ENCODE peak calls at places on chromosomes 7 and 10, in four cellular contexts. R, Q, T and B are unnamed samples.

GRCh38 chr7:29189743-29190201 is 4.8 kb upstream of the CHN2 start:
- DNase-seq in Q (peak; percentile 63), R (no peak), T (peak; percentile 1), B (peak; percentile 56)

GRCh38 chr7:109377076-109377884 is 807.6 kb downstream of the DNAJB9 start:
- DNase-seq in Q (no peak), R (no peak), T (no peak), B (no peak)

GRCh38 chr10:60964257-60965235 is 20.6 kb upstream of the RHOBTB1 start:
- DNase-seq in R (no peak), Q (peak; percentile 28), T (peak; percentile 73), B (peak; percentile 80)

GRCh38 chr10:121002586-121003205 is 151.5 kb downstream of the WDR11 start:
- DNase-seq in R (no peak), Q (no peak), T (no peak), B (peak; percentile 87)

GRCh38 chr7:142813262-142813661 is 41.6 kb upstream of the EPHB6 start:
- DNase-seq in R (peak; percentile 73), T (peak; percentile 24), Q (no peak), B (peak; percentile 30)

GRCh38 chr7:31336202-31337035 is 4.1 kb downstream of the NEUROD6 start:
- DNase-seq in Q (no peak), T (no peak), R (no peak), B (no peak)

GRCh38 chr10:129963076-129963830 is 821 bp downstream of the EBF3 start:
- DNase-seq in R (no peak), T (no peak), Q (no peak), B (no peak)

GRCh38 chr7:2684501-2684900 is 3.5 kb upstream of the AMZ1 start:
- DNase-seq in Q (no peak), T (no peak), R (no peak), B (no peak)

GRCh38 chr7:40098810-40099209 is 35.6 kb downstream of the MPLKIP start:
- DNase-seq in T (no peak), R (no peak), Q (no peak), B (no peak)

GRCh38 chr10:42996588-42996987 is 80.3 kb upstream of the RET start:
- DNase-seq in Q (no peak), T (no peak), R (no peak), B (no peak)

GRCh38 chr7:110534241-110534931 is 556.5 kb upstream of the LRRN3 start:
- DNase-seq in Q (no peak), T (peak; percentile 10), R (peak; percentile 31), B (peak; percentile 75)

GRCh38 chr7:87202208-87202607 is 17.3 kb downstream of the TMEM243 start:
- DNase-seq in T (no peak), Q (no peak), R (no peak), B (no peak)

GRCh38 chr10:79438021-79438698 is 7.3 kb downstream of the ZCCHC24 start:
- DNase-seq in Q (no peak), R (no peak), T (no peak), B (no peak)

GRCh38 chr7:41629711-41630111 is 73.2 kb downstream of the INHBA start:
- DNase-seq in R (no peak), T (peak; percentile 40), Q (no peak), B (no peak)

GRCh38 chr7:131945313-131945831 is 388.9 kb upstream of the PODXL start:
- DNase-seq in T (no peak), Q (peak; percentile 39), R (no peak), B (peak; percentile 51)

GRCh38 chr7:6202117-6202516 is 70.3 kb downstream of the CYTH3 start:
- DNase-seq in R (no peak), Q (no peak), T (no peak), B (no peak)

GRCh38 chr10:61541960-61542359 is 88.8 kb upstream of the TMEM26 start:
- DNase-seq in Q (no peak), T (no peak), R (no peak), B (no peak)

GRCh38 chr7:149196705-149197171 is 1.4 kb downstream of the ZNF282 start:
- DNase-seq in Q (peak; percentile 45), T (no peak), R (no peak), B (no peak)

GRCh38 chr10:97683556-97684357 is 3.3 kb downstream of the AVPI1 start:
- DNase-seq in R (no peak), Q (peak; percentile 47), T (no peak), B (no peak)

GRCh38 chr10:13945760-13946460 is 359.1 kb downstream of the PRPF18 start:
- DNase-seq in R (no peak), Q (no peak), T (no peak), B (no peak)